ENCODE peak calls at places on chromosome 6, in five cellular contexts. One of them, this sample, is unnamed.

GRCh38 chr6:2949536-2950083 is 21.8 kb downstream of the SERPINB6 start:
- DNase-seq in neuronal stem cell: no peak
- DNase-seq in mesenchymal stem cell: no peak
- DNase-seq in IMR-90: no peak
- DNase-seq in H1: no peak
- DNase-seq in this sample: no peak

GRCh38 chr6:115898246-115898645 is 162.4 kb downstream of the FRK start:
- DNase-seq in mesenchymal stem cell: no peak
- DNase-seq in IMR-90: no peak
- DNase-seq in H1: no peak
- DNase-seq in neuronal stem cell: no peak
- DNase-seq in this sample: peak; percentile 37

GRCh38 chr6:79201127-79201526 is 33.4 kb downstream of the HMGN3 start:
- DNase-seq in mesenchymal stem cell: no peak
- DNase-seq in neuronal stem cell: no peak
- DNase-seq in IMR-90: no peak
- DNase-seq in H1: no peak
- DNase-seq in this sample: no peak

GRCh38 chr6:88008821-88009220 is 38.8 kb upstream of the SPACA1 start:
- DNase-seq in IMR-90: no peak
- DNase-seq in mesenchymal stem cell: no peak
- DNase-seq in neuronal stem cell: no peak
- DNase-seq in H1: no peak
- DNase-seq in this sample: no peak

GRCh38 chr6:83707829-83708545 is 914 bp downstream of the SNAP91 start:
- DNase-seq in mesenchymal stem cell: peak; percentile 1
- DNase-seq in H1: peak; percentile 9
- DNase-seq in IMR-90: no peak
- DNase-seq in neuronal stem cell: peak; percentile 14
- DNase-seq in this sample: no peak

GRCh38 chr6:3353504-3353903 is 94.8 kb downstream of the PSMG4 start:
- DNase-seq in mesenchymal stem cell: no peak
- DNase-seq in H1: no peak
- DNase-seq in neuronal stem cell: no peak
- DNase-seq in IMR-90: no peak
- DNase-seq in this sample: no peak

GRCh38 chr6:89895273-89895874 is 1.1 kb downstream of the GJA10 start:
- DNase-seq in neuronal stem cell: peak; percentile 63
- DNase-seq in mesenchymal stem cell: peak; percentile 74
- DNase-seq in IMR-90: peak; percentile 69
- DNase-seq in H1: no peak
- DNase-seq in this sample: peak; percentile 60

GRCh38 chr6:126054258-126054702 is 67.9 kb downstream of the TRMT11 start:
- DNase-seq in neuronal stem cell: no peak
- DNase-seq in mesenchymal stem cell: peak; percentile 87
- DNase-seq in IMR-90: no peak
- DNase-seq in H1: no peak
- DNase-seq in this sample: peak; percentile 62

GRCh38 chr6:154791561-154792317 is 58.5 kb downstream of the SCAF8 start:
- DNase-seq in H1: no peak
- DNase-seq in IMR-90: peak; percentile 21
- DNase-seq in neuronal stem cell: no peak
- DNase-seq in mesenchymal stem cell: no peak
- DNase-seq in this sample: peak; percentile 10

GRCh38 chr6:9825526-9825925 is 589.3 kb downstream of the TFAP2A start:
- DNase-seq in neuronal stem cell: no peak
- DNase-seq in IMR-90: peak; percentile 11
- DNase-seq in mesenchymal stem cell: no peak
- DNase-seq in H1: no peak
- DNase-seq in this sample: peak; percentile 21

GRCh38 chr6:89118931-89119330 is 1.1 kb upstream of the SRSF12 start:
- DNase-seq in neuronal stem cell: no peak
- DNase-seq in H1: no peak
- DNase-seq in mesenchymal stem cell: no peak
- DNase-seq in IMR-90: no peak
- DNase-seq in this sample: no peak

GRCh38 chr6:42498473-42499128 is 46.9 kb upstream of the TRERF1 start:
- DNase-seq in mesenchymal stem cell: peak; percentile 13
- DNase-seq in H1: no peak
- DNase-seq in neuronal stem cell: no peak
- DNase-seq in IMR-90: no peak
- DNase-seq in this sample: no peak

GRCh38 chr6:163935158-163935762 is 520.7 kb downstream of the QKI start:
- DNase-seq in neuronal stem cell: no peak
- DNase-seq in mesenchymal stem cell: no peak
- DNase-seq in H1: no peak
- DNase-seq in IMR-90: peak; percentile 4
- DNase-seq in this sample: no peak

GRCh38 chr6:70282906-70283461 is 19.9 kb downstream of the COL9A1 start:
- DNase-seq in H1: peak; percentile 17
- DNase-seq in IMR-90: no peak
- DNase-seq in mesenchymal stem cell: no peak
- DNase-seq in neuronal stem cell: peak; percentile 49
- DNase-seq in this sample: no peak

GRCh38 chr6:144999127-144999526 is 714.0 kb downstream of the UTRN start:
- DNase-seq in mesenchymal stem cell: no peak
- DNase-seq in IMR-90: peak; percentile 11
- DNase-seq in H1: no peak
- DNase-seq in neuronal stem cell: no peak
- DNase-seq in this sample: no peak

GRCh38 chr6:37559501-37559900 is 59.8 kb upstream of the CCDC167 start:
- DNase-seq in neuronal stem cell: no peak
- DNase-seq in H1: no peak
- DNase-seq in IMR-90: no peak
- DNase-seq in mesenchymal stem cell: no peak
- DNase-seq in this sample: no peak
- H3K14ac ChIP-seq in neuronal stem cell: no peak overlapping the region
- H3K14ac ChIP-seq in H1: no peak overlapping the region
- H3K14ac ChIP-seq in IMR-90: no peak overlapping the region
- H3K14ac ChIP-seq in mesenchymal stem cell: no peak overlapping the region
- H3K14ac ChIP-seq in this sample: no peak overlapping the region

DNA sequence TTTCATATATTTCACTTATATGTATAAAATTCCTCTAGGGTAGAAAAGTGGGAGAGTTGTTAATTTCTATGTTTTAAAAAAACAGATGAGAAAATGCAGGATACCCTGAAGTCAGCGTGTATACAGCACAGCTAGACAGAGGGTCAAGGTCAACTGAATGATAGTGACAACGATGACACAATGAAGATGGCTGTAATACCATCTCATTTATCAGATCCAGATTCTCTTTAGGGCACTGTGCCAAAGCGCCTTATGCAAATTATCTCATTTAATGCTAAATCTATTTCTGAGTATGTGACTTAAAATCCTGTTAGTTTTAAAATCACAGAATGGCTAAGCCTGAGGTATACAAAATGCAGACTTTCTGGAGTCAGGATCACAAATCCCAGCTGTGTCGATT is 431.4 kb upstream of the RUNX2 start:
- DNase-seq in mesenchymal stem cell: no peak
- DNase-seq in IMR-90: no peak
- DNase-seq in neuronal stem cell: no peak
- DNase-seq in H1: no peak
- DNase-seq in this sample: no peak
- H3K4me3 ChIP-seq in mesenchymal stem cell: no peak overlapping the region
- H3K4me3 ChIP-seq in IMR-90: no peak overlapping the region
- H3K4me3 ChIP-seq in neuronal stem cell: no peak overlapping the region
- H3K4me3 ChIP-seq in H1: no peak overlapping the region
- H3K4me3 ChIP-seq in this sample: no peak overlapping the region

DNA sequence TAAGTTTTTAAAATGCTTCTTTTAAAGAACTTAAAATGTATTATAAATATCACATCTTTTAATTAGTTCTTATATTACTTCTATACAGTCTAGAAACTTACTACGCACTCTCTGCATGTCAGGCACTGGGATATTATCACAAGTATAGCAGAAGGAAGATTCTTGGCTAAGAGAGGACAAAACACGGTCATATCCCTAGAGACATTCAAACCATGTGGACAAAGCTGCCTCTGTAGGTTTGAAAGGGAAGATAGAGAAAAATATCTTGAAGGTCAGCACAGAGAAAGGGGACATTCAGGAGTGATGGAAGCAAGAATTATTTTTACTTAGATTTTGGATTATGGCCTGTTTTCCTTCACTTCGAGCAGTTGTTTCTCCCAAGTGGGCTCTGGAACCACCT is 64.1 kb downstream of the LRRC1 start:
- DNase-seq in mesenchymal stem cell: no peak
- DNase-seq in neuronal stem cell: no peak
- DNase-seq in IMR-90: no peak
- DNase-seq in H1: no peak
- DNase-seq in this sample: no peak
- H3K14ac ChIP-seq in mesenchymal stem cell: no peak overlapping the region
- H3K14ac ChIP-seq in neuronal stem cell: no peak overlapping the region
- H3K14ac ChIP-seq in IMR-90: no peak overlapping the region
- H3K14ac ChIP-seq in H1: no peak overlapping the region
- H3K14ac ChIP-seq in this sample: no peak overlapping the region

GRCh38 chr6:1607236-1607556 is 2.5 kb upstream of the FOXC1 start:
- DNase-seq in neuronal stem cell: no peak
- DNase-seq in mesenchymal stem cell: no peak
- DNase-seq in IMR-90: no peak
- DNase-seq in H1: no peak
- DNase-seq in this sample: no peak
- H3K4me3 ChIP-seq in neuronal stem cell: peak overlapping the region; percentile 23
- H3K4me3 ChIP-seq in mesenchymal stem cell: peak overlapping the region; percentile 52
- H3K4me3 ChIP-seq in IMR-90: no peak overlapping the region
- H3K4me3 ChIP-seq in H1: peak overlapping the region; percentile 19
- H3K4me3 ChIP-seq in this sample: no peak overlapping the region

GRCh38 chr6:160297310-160297709 is 38.7 kb upstream of the SLC22A2 start:
- DNase-seq in neuronal stem cell: no peak
- DNase-seq in mesenchymal stem cell: no peak
- DNase-seq in H1: peak; percentile 19
- DNase-seq in IMR-90: no peak
- DNase-seq in this sample: peak; percentile 7

GRCh38 chr6:160301341-160301740 is 42.7 kb upstream of the SLC22A2 start:
- DNase-seq in IMR-90: no peak
- DNase-seq in mesenchymal stem cell: no peak
- DNase-seq in H1: no peak
- DNase-seq in neuronal stem cell: no peak
- DNase-seq in this sample: no peak

GRCh38 chr6:160299559-160299958 is 40.9 kb upstream of the SLC22A2 start:
- DNase-seq in mesenchymal stem cell: no peak
- DNase-seq in H1: no peak
- DNase-seq in neuronal stem cell: no peak
- DNase-seq in IMR-90: no peak
- DNase-seq in this sample: no peak

DNA sequence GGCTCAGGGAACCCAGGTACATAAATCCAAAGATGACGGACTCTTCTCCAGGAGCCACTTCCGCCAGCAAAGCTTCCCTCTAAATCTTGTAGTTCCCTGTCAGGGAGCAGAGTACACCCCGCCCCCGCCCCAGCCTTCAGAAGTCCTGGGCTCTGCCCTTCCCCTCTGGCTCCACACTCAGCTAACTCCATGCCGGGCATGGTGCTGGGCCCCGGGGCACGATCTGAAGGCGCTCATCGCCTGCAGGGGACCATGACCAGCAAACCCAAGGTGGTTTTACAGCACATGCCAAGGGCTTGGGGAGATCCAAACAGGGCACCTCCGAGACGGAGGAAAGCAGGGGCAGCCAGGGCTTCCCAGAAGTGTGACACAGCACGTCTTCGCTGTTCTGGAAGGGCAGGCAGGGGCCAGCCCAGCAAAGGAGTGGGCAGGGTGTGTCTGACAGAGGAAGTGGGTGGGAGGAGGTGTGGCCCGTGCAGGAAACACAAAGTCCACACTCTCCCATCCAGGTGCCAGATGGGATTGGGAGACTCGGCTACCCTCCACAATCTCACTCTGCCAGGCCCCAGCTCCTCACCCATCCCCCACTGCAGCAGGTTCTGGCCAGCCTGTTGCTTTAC is 41.6 kb upstream of the SLC22A2 start:
- DNase-seq in IMR-90: no peak
- DNase-seq in mesenchymal stem cell: no peak
- DNase-seq in H1: no peak
- DNase-seq in neuronal stem cell: no peak
- DNase-seq in this sample: no peak
- H3K14ac ChIP-seq in IMR-90: no peak overlapping the region
- H3K14ac ChIP-seq in mesenchymal stem cell: no peak overlapping the region
- H3K14ac ChIP-seq in H1: no peak overlapping the region
- H3K14ac ChIP-seq in neuronal stem cell: no peak overlapping the region
- H3K14ac ChIP-seq in this sample: no peak overlapping the region

DNA sequence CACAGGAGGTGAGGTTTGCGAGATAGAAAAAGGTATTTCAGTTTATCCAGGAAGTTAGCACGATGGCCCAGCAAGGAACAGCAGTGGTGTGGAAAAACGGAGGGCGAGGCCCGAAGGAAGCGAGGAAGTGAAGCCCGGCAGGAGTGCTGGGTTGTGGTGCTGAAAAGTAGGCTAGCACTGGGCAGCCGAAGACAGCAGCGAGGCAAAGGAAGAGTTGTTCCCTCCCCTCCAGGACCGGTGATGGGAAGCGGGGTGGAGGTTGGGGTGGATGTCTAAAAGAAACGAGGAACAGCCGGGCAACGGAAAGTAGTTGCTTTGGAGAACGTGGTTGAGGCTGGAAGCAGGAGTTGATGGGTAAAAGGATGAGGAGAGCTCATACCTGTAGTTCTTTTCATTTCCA is 1.4 kb downstream of the METTL24 start:
- DNase-seq in mesenchymal stem cell: no peak
- DNase-seq in neuronal stem cell: no peak
- DNase-seq in H1: no peak
- DNase-seq in IMR-90: no peak
- DNase-seq in this sample: no peak
- H3K4me3 ChIP-seq in mesenchymal stem cell: no peak overlapping the region
- H3K4me3 ChIP-seq in neuronal stem cell: no peak overlapping the region
- H3K4me3 ChIP-seq in H1: no peak overlapping the region
- H3K4me3 ChIP-seq in IMR-90: no peak overlapping the region
- H3K4me3 ChIP-seq in this sample: no peak overlapping the region

GRCh38 chr6:73520688-73521350 is at the start of gene EEF1A1:
- DNase-seq in IMR-90: peak; percentile 100
- DNase-seq in neuronal stem cell: peak; percentile 99
- DNase-seq in mesenchymal stem cell: peak; percentile 100
- DNase-seq in H1: peak; percentile 99
- DNase-seq in this sample: peak; percentile 100
- H3K14ac ChIP-seq in IMR-90: peak within 1 kb of the TSS; percentile 99
- H3K14ac ChIP-seq in neuronal stem cell: peak within 1 kb of the TSS; percentile 97
- H3K14ac ChIP-seq in mesenchymal stem cell: peak within 1 kb of the TSS; percentile 99
- H3K14ac ChIP-seq in H1: peak within 1 kb of the TSS; percentile 25
- H3K14ac ChIP-seq in this sample: peak within 1 kb of the TSS; percentile 90

DNA sequence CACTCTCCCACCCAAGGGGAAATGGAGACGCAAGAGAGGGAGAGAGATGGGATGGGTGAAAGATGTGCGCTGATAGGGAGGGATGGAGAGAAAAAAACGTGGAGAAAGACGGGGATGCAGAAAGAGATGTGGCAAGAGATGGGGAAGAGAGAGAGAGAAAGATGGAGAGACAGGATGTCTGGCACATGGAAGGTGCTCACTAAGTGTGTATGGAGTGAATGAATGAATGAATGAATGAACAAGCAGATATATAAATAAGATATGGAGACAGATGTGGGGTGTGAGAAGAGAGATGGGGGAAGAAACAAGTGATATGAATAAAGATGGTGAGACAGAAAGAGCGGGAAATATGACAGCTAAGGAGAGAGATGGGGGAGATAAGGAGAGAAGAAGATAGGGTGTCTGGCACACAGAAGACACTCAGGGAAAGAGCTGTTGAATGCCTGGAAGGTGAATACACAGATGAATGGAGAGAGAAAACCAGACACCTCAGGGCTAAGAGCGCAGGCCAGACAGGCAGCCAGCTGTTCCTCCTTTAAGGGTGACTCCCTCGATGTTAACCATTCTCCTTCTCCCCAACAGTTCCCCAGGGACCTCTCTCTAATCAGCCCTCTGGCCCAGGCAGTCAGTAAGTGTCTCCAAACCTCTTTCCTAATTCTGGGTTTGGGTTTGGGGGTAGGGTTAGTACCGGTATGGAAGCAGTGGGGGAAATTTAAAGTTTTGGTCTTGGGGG is 753 bp downstream of the TNF start:
- DNase-seq in H1: no peak
- DNase-seq in IMR-90: no peak
- DNase-seq in mesenchymal stem cell: no peak
- DNase-seq in neuronal stem cell: no peak
- DNase-seq in this sample: no peak
- H3K4me3 ChIP-seq in H1: no peak overlapping the region
- H3K4me3 ChIP-seq in IMR-90: no peak overlapping the region
- H3K4me3 ChIP-seq in mesenchymal stem cell: peak overlapping the region; percentile 71
- H3K4me3 ChIP-seq in neuronal stem cell: no peak overlapping the region
- H3K4me3 ChIP-seq in this sample: no peak overlapping the region